ENCODE peak calls at places on chromosomes 11 and 22, in seven cellular contexts. One of them, this sample, is unnamed.

GRCh38 chr11:61104963-61105362 is 2.7 kb downstream of the CD5 start:
- DNase-seq in HFFc6: no peak
- DNase-seq in thoracic aorta: no peak
- DNase-seq in Calu3: no peak
- DNase-seq in AG10803: no peak
- DNase-seq in Peyer's patch: no peak
- DNase-seq in tibial artery: no peak
- DNase-seq in this sample: no peak

GRCh38 chr11:105135873-105136272 is 3.7 kb downstream of the CARD18 start:
- DNase-seq in HFFc6: no peak
- DNase-seq in thoracic aorta: no peak
- DNase-seq in Calu3: no peak
- DNase-seq in AG10803: no peak
- DNase-seq in Peyer's patch: no peak
- DNase-seq in tibial artery: no peak
- DNase-seq in this sample: no peak

GRCh38 chr22:38455530-38456271 is 702 bp upstream of the KCNJ4 start:
- DNase-seq in HFFc6: no peak
- DNase-seq in thoracic aorta: no peak
- DNase-seq in Calu3: peak
- DNase-seq in AG10803: no peak
- DNase-seq in Peyer's patch: no peak
- DNase-seq in tibial artery: no peak
- DNase-seq in this sample: no peak

GRCh38 chr22:22410121-22410520 is 98.4 kb downstream of the ZNF280B start:
- DNase-seq in HFFc6: no peak
- DNase-seq in thoracic aorta: no peak
- DNase-seq in Calu3: no peak
- DNase-seq in AG10803: peak
- DNase-seq in Peyer's patch: peak
- DNase-seq in tibial artery: no peak
- DNase-seq in this sample: no peak

GRCh38 chr11:116471608-116472007 is 301.2 kb downstream of the BUD13 start:
- DNase-seq in HFFc6: no peak
- DNase-seq in thoracic aorta: no peak
- DNase-seq in Calu3: peak
- DNase-seq in AG10803: peak
- DNase-seq in Peyer's patch: no peak
- DNase-seq in tibial artery: no peak
- DNase-seq in this sample: no peak

GRCh38 chr11:15936011-15936410 is 420.3 kb downstream of the SOX6 start:
- DNase-seq in HFFc6: no peak
- DNase-seq in thoracic aorta: no peak
- DNase-seq in Calu3: no peak
- DNase-seq in AG10803: no peak
- DNase-seq in Peyer's patch: no peak
- DNase-seq in tibial artery: no peak
- DNase-seq in this sample: no peak

GRCh38 chr11:123483465-123483864 is 53.4 kb downstream of the GRAMD1B start:
- DNase-seq in HFFc6: no peak
- DNase-seq in thoracic aorta: no peak
- DNase-seq in Calu3: no peak
- DNase-seq in AG10803: no peak
- DNase-seq in Peyer's patch: no peak
- DNase-seq in tibial artery: no peak
- DNase-seq in this sample: no peak

GRCh38 chr11:62459080-62459479 is 40.2 kb downstream of the SCGB1A1 start:
- DNase-seq in HFFc6: no peak
- DNase-seq in thoracic aorta: no peak
- DNase-seq in Calu3: no peak
- DNase-seq in AG10803: peak
- DNase-seq in Peyer's patch: no peak
- DNase-seq in tibial artery: no peak
- DNase-seq in this sample: no peak

GRCh38 chr22:47715866-47716578 is 953.6 kb downstream of the TBC1D22A start:
- DNase-seq in HFFc6: no peak
- DNase-seq in thoracic aorta: no peak
- DNase-seq in Calu3: no peak
- DNase-seq in AG10803: no peak
- DNase-seq in Peyer's patch: no peak
- DNase-seq in tibial artery: no peak
- DNase-seq in this sample: no peak

GRCh38 chr11:13970986-13971385 is 8.5 kb downstream of the SPON1 start:
- DNase-seq in HFFc6: peak
- DNase-seq in thoracic aorta: no peak
- DNase-seq in Calu3: peak
- DNase-seq in AG10803: no peak
- DNase-seq in Peyer's patch: no peak
- DNase-seq in tibial artery: no peak
- DNase-seq in this sample: no peak

GRCh38 chr11:63478896-63479295 is 12.1 kb downstream of the PLAAT5 start:
- DNase-seq in HFFc6: peak
- DNase-seq in thoracic aorta: no peak
- DNase-seq in Calu3: peak
- DNase-seq in AG10803: peak
- DNase-seq in Peyer's patch: peak
- DNase-seq in tibial artery: no peak
- DNase-seq in this sample: peak

GRCh38 chr11:45085657-45086501 is 60.6 kb upstream of the PRDM11 start:
- DNase-seq in HFFc6: no peak
- DNase-seq in thoracic aorta: no peak
- DNase-seq in Calu3: no peak
- DNase-seq in AG10803: no peak
- DNase-seq in Peyer's patch: no peak
- DNase-seq in tibial artery: no peak
- DNase-seq in this sample: no peak

GRCh38 chr22:32119568-32120235 is 39.4 kb downstream of the C22orf42 start:
- DNase-seq in HFFc6: no peak
- DNase-seq in thoracic aorta: no peak
- DNase-seq in Calu3: no peak
- DNase-seq in AG10803: no peak
- DNase-seq in Peyer's patch: no peak
- DNase-seq in tibial artery: no peak
- DNase-seq in this sample: no peak

GRCh38 chr22:32120603-32121002 is 38.5 kb downstream of the C22orf42 start:
- DNase-seq in HFFc6: no peak
- DNase-seq in thoracic aorta: no peak
- DNase-seq in Calu3: no peak
- DNase-seq in AG10803: no peak
- DNase-seq in Peyer's patch: no peak
- DNase-seq in tibial artery: no peak
- DNase-seq in this sample: no peak

GRCh38 chr22:32127904-32128303 is 31.2 kb downstream of the C22orf42 start:
- DNase-seq in HFFc6: no peak
- DNase-seq in thoracic aorta: no peak
- DNase-seq in Calu3: no peak
- DNase-seq in AG10803: no peak
- DNase-seq in Peyer's patch: no peak
- DNase-seq in tibial artery: no peak
- DNase-seq in this sample: no peak

GRCh38 chr22:32122899-32123298 is 36.2 kb downstream of the C22orf42 start:
- DNase-seq in HFFc6: no peak
- DNase-seq in thoracic aorta: no peak
- DNase-seq in Calu3: no peak
- DNase-seq in AG10803: no peak
- DNase-seq in Peyer's patch: no peak
- DNase-seq in tibial artery: no peak
- DNase-seq in this sample: no peak

DNA sequence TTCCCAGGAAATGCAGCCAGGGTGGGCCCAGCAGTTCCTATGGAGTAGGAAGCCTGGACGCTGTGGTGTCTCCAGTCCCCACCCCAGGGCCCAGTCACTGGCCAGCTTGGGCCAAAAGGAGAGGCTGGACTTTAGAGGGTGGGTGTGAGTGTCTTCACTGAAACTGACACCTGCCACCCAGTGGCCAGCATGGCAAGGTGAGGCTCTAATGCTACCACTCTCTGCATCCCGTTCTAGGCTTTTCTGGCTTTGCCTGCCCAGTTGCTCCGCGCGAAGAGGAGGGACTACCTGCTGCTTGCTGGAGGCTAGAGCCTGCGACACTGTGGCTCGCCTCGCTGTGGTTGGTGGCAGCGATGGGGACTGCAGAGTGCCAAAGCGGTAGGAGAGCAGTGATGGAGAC is 35.4 kb downstream of the C22orf42 start:
- DNase-seq in HFFc6: no peak
- DNase-seq in thoracic aorta: no peak
- DNase-seq in Calu3: peak
- DNase-seq in AG10803: no peak
- DNase-seq in Peyer's patch: no peak
- DNase-seq in tibial artery: no peak
- DNase-seq in this sample: no peak
- TF ChIP-seq CTCF in HFFc6: peak
- TF ChIP-seq CTCF in thoracic aorta: no peak
- TF ChIP-seq CTCF in Calu3: no peak
- TF ChIP-seq CTCF in AG10803: no peak
- TF ChIP-seq CTCF in Peyer's patch: peak
- TF ChIP-seq CTCF in tibial artery: no peak
- TF ChIP-seq CTCF in this sample: no peak

DNA sequence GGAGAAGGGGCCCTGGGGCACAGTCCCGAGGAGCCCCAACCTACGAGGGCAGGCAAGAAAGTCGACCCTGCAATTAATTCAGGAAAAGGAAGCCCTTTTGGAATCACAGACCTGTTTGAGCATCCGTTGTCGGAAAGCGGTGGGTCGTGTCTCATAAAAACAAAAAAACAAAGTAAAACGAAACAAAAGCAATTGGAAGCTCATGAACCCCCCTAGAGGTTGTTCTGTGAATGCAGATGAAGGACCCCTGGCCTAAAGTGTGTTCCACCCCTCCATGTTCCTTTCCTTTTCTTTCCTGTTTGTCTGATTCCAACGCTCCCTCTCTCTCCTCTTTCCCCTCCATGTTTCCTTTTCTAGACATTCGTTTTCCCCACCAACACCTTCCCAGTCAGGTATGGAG is 203.7 kb downstream of the GRIK4 start:
- DNase-seq in HFFc6: no peak
- DNase-seq in thoracic aorta: no peak
- DNase-seq in Calu3: no peak
- DNase-seq in AG10803: no peak
- DNase-seq in Peyer's patch: no peak
- DNase-seq in tibial artery: no peak
- DNase-seq in this sample: no peak
- TF ChIP-seq CTCF in HFFc6: peak
- TF ChIP-seq CTCF in thoracic aorta: no peak
- TF ChIP-seq CTCF in Calu3: peak
- TF ChIP-seq CTCF in AG10803: peak
- TF ChIP-seq CTCF in Peyer's patch: no peak
- TF ChIP-seq CTCF in tibial artery: no peak
- TF ChIP-seq CTCF in this sample: peak

GRCh38 chr22:31105282-31105929 is 2.0 kb downstream of the SELENOM start:
- DNase-seq in HFFc6: no peak
- DNase-seq in thoracic aorta: no peak
- DNase-seq in Calu3: no peak
- DNase-seq in AG10803: no peak
- DNase-seq in Peyer's patch: no peak
- DNase-seq in tibial artery: no peak
- DNase-seq in this sample: no peak

GRCh38 chr22:31103899-31104694 is 3.3 kb downstream of the SELENOM start:
- DNase-seq in HFFc6: no peak
- DNase-seq in thoracic aorta: no peak
- DNase-seq in Calu3: no peak
- DNase-seq in AG10803: no peak
- DNase-seq in Peyer's patch: no peak
- DNase-seq in tibial artery: peak
- DNase-seq in this sample: no peak

GRCh38 chr22:31106001-31106571 is 1.3 kb downstream of the SELENOM start:
- DNase-seq in HFFc6: peak
- DNase-seq in thoracic aorta: no peak
- DNase-seq in Calu3: no peak
- DNase-seq in AG10803: no peak
- DNase-seq in Peyer's patch: no peak
- DNase-seq in tibial artery: peak
- DNase-seq in this sample: no peak

GRCh38 chr22:31103111-31103510 is 4.3 kb downstream of the SELENOM start:
- DNase-seq in HFFc6: no peak
- DNase-seq in thoracic aorta: no peak
- DNase-seq in Calu3: no peak
- DNase-seq in AG10803: no peak
- DNase-seq in Peyer's patch: no peak
- DNase-seq in tibial artery: no peak
- DNase-seq in this sample: no peak

DNA sequence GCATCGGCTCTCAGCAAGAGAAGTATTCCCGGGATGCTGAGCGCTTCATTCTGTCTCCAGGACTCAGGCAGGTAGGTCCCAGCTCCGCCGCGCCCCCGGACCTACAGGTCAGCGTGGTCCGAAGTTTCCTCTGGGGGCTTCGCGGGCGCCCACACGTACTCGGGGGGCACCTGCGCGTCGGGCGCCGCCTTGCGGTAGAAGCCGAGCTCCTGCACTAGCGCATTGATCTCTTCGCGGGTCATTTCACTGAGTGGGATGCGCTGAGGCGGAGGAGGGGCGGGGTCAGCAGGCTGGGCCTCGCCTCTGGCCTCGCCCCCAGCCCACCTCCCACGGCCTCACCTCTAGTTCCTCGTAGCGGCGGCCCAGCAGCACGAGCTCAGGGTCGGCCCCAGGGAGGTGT is 2.5 kb downstream of the SELENOM start:
- DNase-seq in HFFc6: no peak
- DNase-seq in thoracic aorta: no peak
- DNase-seq in Calu3: no peak
- DNase-seq in AG10803: no peak
- DNase-seq in Peyer's patch: no peak
- DNase-seq in tibial artery: peak
- DNase-seq in this sample: no peak
- TF ChIP-seq CTCF in HFFc6: no peak
- TF ChIP-seq CTCF in thoracic aorta: peak
- TF ChIP-seq CTCF in Calu3: no peak
- TF ChIP-seq CTCF in AG10803: peak
- TF ChIP-seq CTCF in Peyer's patch: no peak
- TF ChIP-seq CTCF in tibial artery: peak
- TF ChIP-seq CTCF in this sample: no peak

DNA sequence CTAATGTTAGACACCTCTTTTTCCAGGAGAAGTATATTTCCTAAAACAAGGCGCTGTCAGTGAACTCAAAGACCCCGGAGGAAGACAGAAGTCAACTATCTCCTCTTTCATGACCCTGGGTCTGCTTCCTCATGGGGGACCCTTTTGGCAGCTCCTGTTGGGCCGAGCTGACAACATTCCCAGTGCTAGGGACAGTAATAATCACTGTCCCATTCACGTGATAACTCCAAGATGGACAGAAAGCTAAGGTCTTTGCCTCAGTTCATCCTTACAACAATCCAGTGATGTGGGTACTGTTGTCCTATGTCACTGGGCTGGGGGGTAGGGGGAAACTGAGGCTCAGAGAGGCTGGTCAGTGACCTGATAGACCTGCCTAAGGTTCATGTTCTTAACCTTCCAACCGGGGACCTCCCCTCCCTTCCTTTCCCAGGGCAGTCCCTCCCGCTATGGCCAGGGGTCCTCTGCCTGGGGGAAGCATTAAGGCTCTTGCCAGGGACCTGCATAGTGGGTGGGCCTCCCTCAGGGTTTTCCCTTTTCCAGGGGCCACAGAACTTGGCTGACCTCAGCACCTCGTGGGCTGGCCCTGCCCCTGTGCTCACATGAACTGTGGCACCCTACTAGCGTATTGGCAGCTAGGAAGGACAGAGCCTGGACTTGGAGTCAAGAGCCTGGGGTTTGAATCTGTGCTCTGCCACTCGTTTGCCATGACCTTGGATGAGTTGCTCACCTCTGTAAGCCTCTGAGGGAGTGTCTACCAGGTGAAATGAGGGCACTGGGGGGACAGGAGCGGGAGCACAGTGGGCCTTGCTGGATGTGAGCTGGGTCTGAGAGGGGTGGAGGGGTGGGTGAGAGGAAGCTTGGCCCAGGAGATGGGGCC is 53.6 kb downstream of the LRRC32 start:
- DNase-seq in HFFc6: no peak
- DNase-seq in thoracic aorta: no peak
- DNase-seq in Calu3: no peak
- DNase-seq in AG10803: no peak
- DNase-seq in Peyer's patch: no peak
- DNase-seq in tibial artery: peak
- DNase-seq in this sample: no peak
- TF ChIP-seq CTCF in HFFc6: no peak
- TF ChIP-seq CTCF in thoracic aorta: no peak
- TF ChIP-seq CTCF in Calu3: no peak
- TF ChIP-seq CTCF in AG10803: no peak
- TF ChIP-seq CTCF in Peyer's patch: no peak
- TF ChIP-seq CTCF in tibial artery: no peak
- TF ChIP-seq CTCF in this sample: no peak